ENCODE peak calls at places on chromosomes 6 and 20, in six cellular contexts. Z is upper lobe of right lung, X is activated T-cell treated with anti-CD3 and anti-CD28 coated beads for 24 hours, N is RWPE1, G is cardiac muscle cell, E is chondrocyte. Q is an unnamed sample.

GRCh38 chr6:49001856-49002255 is 461.2 kb downstream of the MMUT start:
- DNase-seq in Z (no peak), X (no peak), N (no peak), G (peak), E (no peak), Q (no peak)

GRCh38 chr6:79461205-79461604 is 76.0 kb downstream of the LCA5 start:
- DNase-seq in Z (no peak), X (no peak), N (no peak), G (peak), E (no peak), Q (no peak)

GRCh38 chr6:139164001-139164400 is 29.1 kb downstream of the HECA start:
- DNase-seq in Z (no peak), X (no peak), N (no peak), G (no peak), E (no peak), Q (peak)

GRCh38 chr6:3263091-3263490 is 4.3 kb downstream of the PSMG4 start:
- DNase-seq in Z (no peak), X (no peak), N (no peak), G (no peak), E (no peak), Q (no peak)

GRCh38 chr20:48971956-48972355 is 50.4 kb downstream of the ARFGEF2 start:
- DNase-seq in Z (no peak), X (no peak), N (no peak), G (peak), E (no peak), Q (no peak)

GRCh38 chr6:11251553-11252358 is 19.3 kb upstream of the NEDD9 start:
- DNase-seq in Z (no peak), X (no peak), N (peak), G (peak), E (no peak), Q (no peak)

GRCh38 chr6:29527126-29527525 is 32.4 kb downstream of the UBD start:
- DNase-seq in Z (no peak), X (no peak), N (no peak), G (no peak), E (no peak), Q (no peak)

GRCh38 chr6:17585766-17586502 is 14.2 kb upstream of the FAM8A1 start:
- DNase-seq in Z (no peak), X (no peak), N (peak), G (no peak), E (no peak), Q (no peak)

GRCh38 chr6:148952147-148953041 is 205.6 kb downstream of the UST start:
- DNase-seq in Z (no peak), X (no peak), N (no peak), G (peak), E (no peak), Q (no peak)

GRCh38 chr20:64176548-64177419 is 12.5 kb downstream of the MYT1 start:
- DNase-seq in Z (no peak), X (no peak), N (no peak), G (no peak), E (no peak), Q (no peak)

GRCh38 chr20:10741060-10741459 is 67.3 kb upstream of the JAG1 start:
- DNase-seq in Z (no peak), X (no peak), N (no peak), G (peak), E (no peak), Q (no peak)

GRCh38 chr6:136887899-136888298 is 34.2 kb upstream of the SLC35D3 start:
- DNase-seq in Z (no peak), X (no peak), N (no peak), G (no peak), E (no peak), Q (no peak)

GRCh38 chr20:58800134-58800650 is 50.5 kb downstream of the GNAS-AS1 start:
- DNase-seq in Z (no peak), X (no peak), N (no peak), G (no peak), E (no peak), Q (no peak)

GRCh38 chr20:56393133-56393472 is 658 bp downstream of the CSTF1 start:
- DNase-seq in Z (no peak), X (no peak), N (peak), G (no peak), E (no peak), Q (peak)

GRCh38 chr6:110226261-110226660 is 46.0 kb downstream of the CDC40 start:
- DNase-seq in Z (no peak), X (no peak), N (no peak), G (no peak), E (no peak), Q (no peak)

GRCh38 chr6:46144270-46144669 is 14.5 kb downstream of the ENPP4 start:
- DNase-seq in Z (no peak), X (no peak), N (no peak), G (no peak), E (no peak), Q (no peak)

GRCh38 chr20:8227293-8227692 is 95.2 kb downstream of the PLCB1 start:
- DNase-seq in Z (no peak), X (no peak), N (no peak), G (no peak), E (no peak), Q (no peak)

GRCh38 chr6:81787313-81788068 is 35.0 kb upstream of the TENT5A start:
- DNase-seq in Z (no peak), X (no peak), N (no peak), G (peak), E (no peak), Q (no peak)

GRCh38 chr6:105982761-105983600 is 103.2 kb upstream of the PRDM1 start:
- DNase-seq in Z (no peak), X (no peak), N (no peak), G (no peak), E (no peak), Q (no peak)

GRCh38 chr6:112802154-112802553 is 455.0 kb downstream of the RFPL4B start:
- DNase-seq in Z (no peak), X (no peak), N (peak), G (peak), E (no peak), Q (no peak)

GRCh38 chr20:44074252-44075151 is 112.5 kb downstream of the JPH2 start:
- DNase-seq in Z (peak), X (no peak), N (no peak), G (peak), E (no peak), Q (no peak)

GRCh38 chr6:141199074-141199473 is 933.7 kb upstream of the GJE1 start:
- DNase-seq in Z (no peak), X (no peak), N (no peak), G (peak), E (no peak), Q (no peak)

GRCh38 chr20:25016471-25016870 is 23.9 kb upstream of the APMAP start:
- DNase-seq in Z (no peak), X (no peak), N (no peak), G (no peak), E (peak), Q (no peak)

GRCh38 chr6:112030206-112030932 is 23.5 kb upstream of the CCN6 start:
- DNase-seq in Z (no peak), X (no peak), N (no peak), G (no peak), E (no peak), Q (no peak)